ENCODE peak calls at places on chromosomes 2 and 18, in six cellular contexts. M, G, R, D, U and O are unnamed samples.

GRCh38 chr18:58576641-58577251 is 52.1 kb downstream of the ALPK2 start:
- DNase-seq in M (no peak), G (peak; percentile 38), R (no peak), D (peak; percentile 71), U (no peak), O (no peak)

GRCh38 chr2:134367915-134368911 is 114.3 kb downstream of the MGAT5 start:
- DNase-seq in M (no peak), G (no peak), R (no peak), D (peak; percentile 86), U (no peak), O (no peak)

GRCh38 chr2:232336956-232337700 is 41.4 kb upstream of the ALPP start:
- DNase-seq in M (peak; percentile 43), G (no peak), R (peak; percentile 49), D (no peak), U (no peak), O (no peak)

GRCh38 chr2:107785756-107786155 is 40.9 kb upstream of the RGPD4 start:
- DNase-seq in M (no peak), G (no peak), R (no peak), D (no peak), U (no peak), O (no peak)

GRCh38 chr2:100588071-100588786 is 25.4 kb downstream of the PDCL3 start:
- DNase-seq in M (no peak), G (no peak), R (peak; percentile 34), D (peak; percentile 75), U (no peak), O (peak; percentile 23)

GRCh38 chr18:29712785-29713184 is 1329.8 kb downstream of the DSC3 start:
- DNase-seq in M (no peak), G (no peak), R (no peak), D (peak; percentile 55), U (no peak), O (no peak)

GRCh38 chr2:127308586-127309138 is 14.7 kb upstream of the ERCC3 start:
- DNase-seq in M (no peak), G (no peak), R (no peak), D (no peak), U (no peak), O (no peak)

GRCh38 chr2:173750831-173751230 is 214.3 kb downstream of the SP3 start:
- DNase-seq in M (no peak), G (no peak), R (no peak), D (no peak), U (no peak), O (no peak)

GRCh38 chr2:122239440-122239839 is 484.0 kb downstream of the TSN start:
- DNase-seq in M (no peak), G (peak; percentile 74), R (no peak), D (no peak), U (no peak), O (no peak)

GRCh38 chr2:111049792-111050640 is 70.7 kb upstream of the BCL2L11 start:
- DNase-seq in M (no peak), G (no peak), R (no peak), D (peak; percentile 21), U (no peak), O (no peak)

GRCh38 chr2:159140070-159140774 is 146.3 kb downstream of the WDSUB1 start:
- DNase-seq in M (no peak), G (no peak), R (no peak), D (peak; percentile 90), U (no peak), O (no peak)

GRCh38 chr2:101152195-101153076 is 1.3 kb upstream of the TBC1D8 start:
- DNase-seq in M (peak; percentile 76), G (peak; percentile 88), R (no peak), D (peak; percentile 16), U (peak; percentile 40), O (no peak)

GRCh38 chr2:63056309-63057065 is 5.9 kb downstream of the OTX1 start:
- DNase-seq in M (peak; percentile 56), G (peak; percentile 71), R (no peak), D (no peak), U (no peak), O (no peak)

GRCh38 chr2:210599476-210599875 is 43.1 kb downstream of the CPS1 start:
- DNase-seq in M (no peak), G (no peak), R (no peak), D (no peak), U (no peak), O (no peak)

GRCh38 chr2:102635317-102635716 is 16.0 kb downstream of the SLC9A2 start:
- DNase-seq in M (no peak), G (no peak), R (no peak), D (no peak), U (no peak), O (no peak)

GRCh38 chr2:109020217-109020637 is 31.2 kb upstream of the EDAR start:
- DNase-seq in M (no peak), G (no peak), R (no peak), D (peak; percentile 65), U (no peak), O (peak; percentile 36)

GRCh38 chr18:40006553-40007073 is 1948.4 kb upstream of the PIK3C3 start:
- DNase-seq in M (no peak), G (peak; percentile 55), R (no peak), D (no peak), U (no peak), O (no peak)

GRCh38 chr2:226002438-226002837 is 602.9 kb downstream of the NYAP2 start:
- DNase-seq in M (no peak), G (no peak), R (no peak), D (peak; percentile 82), U (peak; percentile 46), O (peak; percentile 14)

GRCh38 chr2:217992061-217992460 is 10.7 kb downstream of the TNS1 start:
- DNase-seq in M (no peak), G (no peak), R (no peak), D (no peak), U (no peak), O (no peak)

GRCh38 chr2:126687086-126687485 is 31.1 kb downstream of the GYPC start:
- DNase-seq in M (no peak), G (no peak), R (no peak), D (no peak), U (no peak), O (no peak)

GRCh38 chr2:235045336-235045972 is 93.6 kb downstream of the SH3BP4 start:
- DNase-seq in M (no peak), G (no peak), R (no peak), D (no peak), U (no peak), O (no peak)

GRCh38 chr2:160245614-160246156 is 45.6 kb upstream of the ITGB6 start:
- DNase-seq in M (no peak), G (no peak), R (no peak), D (no peak), U (no peak), O (no peak)

GRCh38 chr18:58862404-58862803 is 2.3 kb upstream of the ZNF532 start:
- DNase-seq in M (no peak), G (peak; percentile 67), R (no peak), D (no peak), U (no peak), O (no peak)

GRCh38 chr2:8006626-8007025 is 675.2 kb upstream of the ID2 start:
- DNase-seq in M (no peak), G (no peak), R (no peak), D (no peak), U (no peak), O (no peak)

GRCh38 chr2:193331701-193332100 is 1137.0 kb upstream of the TMEFF2 start:
- DNase-seq in M (no peak), G (no peak), R (no peak), D (peak; percentile 14), U (no peak), O (no peak)

GRCh38 chr2:16416651-16417050 is 249.0 kb downstream of the CYRIA start:
- DNase-seq in M (no peak), G (no peak), R (no peak), D (no peak), U (no peak), O (no peak)
- H3K4me3 ChIP-seq in M (no peak overlapping the region), G (no peak overlapping the region), R (no peak overlapping the region), D (no peak overlapping the region), U (no peak overlapping the region), O (no peak overlapping the region)

GRCh38 chr18:13909541-13909940 is 5.8 kb downstream of the MC2R start:
- DNase-seq in M (no peak), G (no peak), R (no peak), D (no peak), U (no peak), O (no peak)
- TF ChIP-seq CTCF in M (no peak), G (peak; percentile 47), R (no peak), D (no peak), U (peak; percentile 27), O (no peak)

GRCh38 chr2:237487496-237487895 is 445 bp downstream of the MLPH start:
- DNase-seq in M (no peak), G (no peak), R (no peak), D (no peak), U (no peak), O (no peak)

GRCh38 chr2:237485304-237485703 is 1.7 kb upstream of the MLPH start:
- DNase-seq in M (no peak), G (no peak), R (no peak), D (peak; percentile 65), U (no peak), O (no peak)

GRCh38 chr2:237485844-237486243 is 1.2 kb upstream of the MLPH start:
- DNase-seq in M (no peak), G (no peak), R (no peak), D (no peak), U (no peak), O (no peak)

GRCh38 chr2:237486819-237487448 is at the start of gene MLPH:
- DNase-seq in M (peak; percentile 79), G (peak; percentile 80), R (no peak), D (peak; percentile 70), U (no peak), O (no peak)

GRCh38 chr2:237486334-237486818 is 675 bp upstream of the MLPH start:
- DNase-seq in M (peak; percentile 65), G (peak; percentile 62), R (no peak), D (peak; percentile 48), U (no peak), O (no peak)
- H3K4me3 ChIP-seq in M (peak overlapping the region; percentile 53), G (peak overlapping the region; percentile 82), R (peak overlapping the region; percentile 61), D (peak overlapping the region; percentile 64), U (peak overlapping the region; percentile 74), O (peak overlapping the region; percentile 79)

GRCh38 chr2:162343824-162344616 is at the start of gene GCA:
- DNase-seq in M (peak; percentile 96), G (peak; percentile 99), R (peak; percentile 99), D (peak; percentile 95), U (peak; percentile 93), O (peak; percentile 95)

GRCh38 chr2:162340822-162341221 is 3.1 kb upstream of the GCA start:
- DNase-seq in M (no peak), G (no peak), R (no peak), D (no peak), U (no peak), O (no peak)

GRCh38 chr2:162343492-162343823 is 474 bp upstream of the GCA start:
- DNase-seq in M (no peak), G (no peak), R (no peak), D (no peak), U (no peak), O (no peak)

GRCh38 chr2:162344617-162344950 is 652 bp downstream of the GCA start:
- DNase-seq in M (no peak), G (no peak), R (no peak), D (no peak), U (no peak), O (no peak)

DNA sequence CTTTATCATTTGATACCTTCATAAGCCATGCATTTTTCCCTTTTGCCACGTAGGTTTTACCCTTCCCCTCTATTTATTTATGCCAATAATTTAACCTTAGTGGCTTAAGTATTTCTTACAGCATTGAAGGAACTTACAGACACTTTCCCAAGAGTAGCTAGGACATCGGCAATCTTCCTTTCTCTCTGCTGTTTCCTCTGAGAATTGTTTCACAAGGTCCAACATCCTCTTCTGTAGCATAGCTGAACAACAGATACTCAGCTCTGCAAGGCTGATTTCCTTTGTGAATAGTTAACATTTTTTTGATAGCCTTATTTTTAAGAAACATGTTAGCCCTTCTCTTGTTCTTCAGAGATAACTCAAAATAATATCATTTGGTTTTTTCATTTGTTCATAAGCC is 1.1 kb upstream of the GCA start:
- DNase-seq in M (no peak), G (no peak), R (no peak), D (no peak), U (no peak), O (no peak)
- TF ChIP-seq CTCF in M (no peak), G (no peak), R (no peak), D (no peak), U (no peak), O (no peak)